ENCODE peak calls at places on chromosomes 2 and 18, in nine cellular contexts. Z, E, T, K, W, Y, M, A and G are unnamed samples.

GRCh38 chr2:214731008-214731407 is 78.5 kb downstream of the BARD1 start:
- DNase-seq in Z (peak), E (no peak), T (peak), K (no peak), W (no peak), Y (no peak), M (peak), A (no peak), G (no peak)

GRCh38 chr18:55779711-55780590 is 192.0 kb upstream of the TCF4 start:
- DNase-seq in Z (peak), E (peak), T (peak), K (no peak), W (no peak), Y (peak), M (no peak), A (no peak), G (peak)

GRCh38 chr2:11393711-11394236 is 49.3 kb upstream of the ROCK2 start:
- DNase-seq in Z (no peak), E (no peak), T (no peak), K (no peak), W (no peak), Y (no peak), M (no peak), A (no peak), G (no peak)

GRCh38 chr2:173076557-173077345 is 1.1 kb downstream of the MAP3K20 start:
- DNase-seq in Z (peak), E (peak), T (peak), K (no peak), W (peak), Y (peak), M (peak), A (peak), G (peak)

GRCh38 chr2:227252831-227253230 is 72.2 kb upstream of the MFF start:
- DNase-seq in Z (no peak), E (no peak), T (peak), K (no peak), W (no peak), Y (no peak), M (no peak), A (no peak), G (no peak)

GRCh38 chr2:165803123-165803760 is 9.2 kb upstream of the GALNT3 start:
- DNase-seq in Z (peak), E (peak), T (no peak), K (no peak), W (no peak), Y (no peak), M (no peak), A (no peak), G (no peak)

GRCh38 chr2:186456941-186457340 is 29.1 kb upstream of the ZC3H15 start:
- DNase-seq in Z (no peak), E (no peak), T (no peak), K (no peak), W (no peak), Y (no peak), M (no peak), A (no peak), G (no peak)

GRCh38 chr18:55470826-55471225 is 117.2 kb downstream of the TCF4 start:
- DNase-seq in Z (no peak), E (no peak), T (no peak), K (no peak), W (no peak), Y (no peak), M (no peak), A (no peak), G (no peak)

GRCh38 chr2:72927066-72927465 is 9.7 kb downstream of the EMX1 start:
- DNase-seq in Z (no peak), E (no peak), T (no peak), K (no peak), W (no peak), Y (no peak), M (no peak), A (no peak), G (no peak)

GRCh38 chr18:56168049-56168781 is 470.2 kb downstream of the TXNL1 start:
- DNase-seq in Z (no peak), E (no peak), T (no peak), K (no peak), W (no peak), Y (no peak), M (no peak), A (no peak), G (no peak)

GRCh38 chr2:159362816-159363251 is 76.3 kb upstream of the WDSUB1 start:
- DNase-seq in Z (no peak), E (no peak), T (no peak), K (peak), W (no peak), Y (no peak), M (no peak), A (no peak), G (no peak)

GRCh38 chr2:158381978-158382377 is 74.6 kb downstream of the CCDC148 start:
- DNase-seq in Z (no peak), E (no peak), T (no peak), K (no peak), W (no peak), Y (no peak), M (no peak), A (no peak), G (no peak)

GRCh38 chr2:136006658-136007057 is 21.2 kb upstream of the DARS1 start:
- DNase-seq in Z (no peak), E (no peak), T (no peak), K (no peak), W (no peak), Y (no peak), M (no peak), A (no peak), G (no peak)

GRCh38 chr2:121722479-121722878 is 14.2 kb downstream of the NIFK start:
- DNase-seq in Z (no peak), E (no peak), T (no peak), K (no peak), W (no peak), Y (no peak), M (peak), A (no peak), G (no peak)

GRCh38 chr2:60961457-60961856 is 56.1 kb upstream of the PEX13 start:
- DNase-seq in Z (no peak), E (no peak), T (no peak), K (peak), W (no peak), Y (peak), M (no peak), A (no peak), G (no peak)

GRCh38 chr2:47323009-47323821 is 79.7 kb upstream of the MSH2 start:
- DNase-seq in Z (peak), E (peak), T (peak), K (peak), W (peak), Y (peak), M (peak), A (peak), G (peak)

GRCh38 chr2:107743274-107743673 is 83.4 kb upstream of the RGPD4 start:
- DNase-seq in Z (no peak), E (no peak), T (no peak), K (no peak), W (no peak), Y (no peak), M (no peak), A (no peak), G (no peak)

GRCh38 chr2:225004531-225004930 is 37.7 kb downstream of the DOCK10 start:
- DNase-seq in Z (no peak), E (no peak), T (no peak), K (no peak), W (no peak), Y (no peak), M (no peak), A (no peak), G (no peak)

GRCh38 chr18:74060511-74061028 is 87.1 kb downstream of the FBXO15 start:
- DNase-seq in Z (no peak), E (no peak), T (peak), K (no peak), W (no peak), Y (no peak), M (no peak), A (no peak), G (no peak)

GRCh38 chr2:150735894-150736498 is 248.5 kb upstream of the RND3 start:
- DNase-seq in Z (no peak), E (no peak), T (no peak), K (no peak), W (no peak), Y (peak), M (no peak), A (no peak), G (no peak)

GRCh38 chr2:33184026-33184425 is 237.3 kb downstream of the LTBP1 start:
- DNase-seq in Z (no peak), E (no peak), T (no peak), K (no peak), W (no peak), Y (no peak), M (no peak), A (no peak), G (no peak)

GRCh38 chr2:86562891-86563649 is at the start of gene CHMP3:
- DNase-seq in Z (peak), E (peak), T (peak), K (peak), W (peak), Y (peak), M (peak), A (peak), G (peak)

GRCh38 chr2:197191177-197191947 is 119.2 kb downstream of the ANKRD44 start:
- DNase-seq in Z (peak), E (no peak), T (peak), K (peak), W (no peak), Y (peak), M (no peak), A (no peak), G (no peak)

GRCh38 chr2:98547092-98547798 is 61.1 kb downstream of the COA5 start:
- DNase-seq in Z (no peak), E (no peak), T (no peak), K (no peak), W (no peak), Y (peak), M (no peak), A (no peak), G (no peak)

GRCh38 chr2:69565431-69565839 is 78.1 kb downstream of the AAK1 start:
- DNase-seq in Z (no peak), E (peak), T (peak), K (peak), W (peak), Y (peak), M (peak), A (no peak), G (peak)

GRCh38 chr18:33838084-33838483 is 260.1 kb downstream of the ASXL3 start:
- DNase-seq in Z (no peak), E (no peak), T (no peak), K (no peak), W (no peak), Y (peak), M (no peak), A (no peak), G (no peak)

GRCh38 chr18:65788373-65788772 is 37.6 kb downstream of the CDH7 start:
- DNase-seq in Z (no peak), E (no peak), T (peak), K (no peak), W (no peak), Y (peak), M (no peak), A (no peak), G (no peak)

GRCh38 chr2:195364015-195364965 is 292.7 kb upstream of the SLC39A10 start:
- DNase-seq in Z (no peak), E (no peak), T (no peak), K (no peak), W (no peak), Y (no peak), M (no peak), A (no peak), G (no peak)

GRCh38 chr2:66571873-66572272 is 136.9 kb downstream of the MEIS1 start:
- DNase-seq in Z (no peak), E (no peak), T (no peak), K (no peak), W (no peak), Y (no peak), M (no peak), A (no peak), G (no peak)